ENCODE peak calls at places on chromosomes 7 and 10, in ten cellular contexts. One of them, this sample, is unnamed. For H3K36me3, the result is how much of the 10 kb centered on the place peaks cover.

GRCh38 chr7:3825491-3825890 is 524.4 kb downstream of the SDK1 start:
- DNase-seq in CD8-positive, alpha-beta T cell: no peak
- DNase-seq in BE2C: no peak
- DNase-seq in HCT116: no peak
- DNase-seq in breast epithelium: no peak
- DNase-seq in lower lobe of right lung: no peak
- DNase-seq in mucosa of descending colon: no peak
- DNase-seq in neural progenitor cell: no peak
- DNase-seq in tibial artery: no peak
- DNase-seq in left ventricle myocardium inferior: no peak
- DNase-seq in this sample: no peak

GRCh38 chr10:92241158-92241500 is 49.7 kb downstream of the CPEB3 start:
- DNase-seq in CD8-positive, alpha-beta T cell: no peak
- DNase-seq in BE2C: no peak
- DNase-seq in HCT116: no peak
- DNase-seq in breast epithelium: no peak
- DNase-seq in lower lobe of right lung: no peak
- DNase-seq in mucosa of descending colon: peak
- DNase-seq in neural progenitor cell: peak
- DNase-seq in tibial artery: no peak
- DNase-seq in left ventricle myocardium inferior: no peak
- DNase-seq in this sample: no peak

GRCh38 chr7:142855401-142855743 is 496 bp downstream of the EPHB6 start:
- DNase-seq in CD8-positive, alpha-beta T cell: no peak
- DNase-seq in BE2C: no peak
- DNase-seq in HCT116: no peak
- DNase-seq in breast epithelium: no peak
- DNase-seq in lower lobe of right lung: no peak
- DNase-seq in mucosa of descending colon: no peak
- DNase-seq in neural progenitor cell: peak
- DNase-seq in tibial artery: no peak
- DNase-seq in left ventricle myocardium inferior: no peak
- DNase-seq in this sample: no peak

GRCh38 chr7:28315565-28316420 is 96.5 kb upstream of the CREB5 start:
- DNase-seq in CD8-positive, alpha-beta T cell: no peak
- DNase-seq in BE2C: peak
- DNase-seq in HCT116: no peak
- DNase-seq in breast epithelium: peak
- DNase-seq in lower lobe of right lung: no peak
- DNase-seq in mucosa of descending colon: no peak
- DNase-seq in neural progenitor cell: no peak
- DNase-seq in tibial artery: no peak
- DNase-seq in left ventricle myocardium inferior: no peak
- DNase-seq in this sample: no peak

GRCh38 chr7:107701191-107701590 is 40.6 kb downstream of the SLC26A4 start:
- DNase-seq in CD8-positive, alpha-beta T cell: no peak
- DNase-seq in BE2C: no peak
- DNase-seq in HCT116: no peak
- DNase-seq in breast epithelium: no peak
- DNase-seq in lower lobe of right lung: no peak
- DNase-seq in mucosa of descending colon: no peak
- DNase-seq in neural progenitor cell: no peak
- DNase-seq in tibial artery: no peak
- DNase-seq in left ventricle myocardium inferior: no peak
- DNase-seq in this sample: no peak

GRCh38 chr7:30853576-30853975 is 58.1 kb upstream of the AQP1 start:
- DNase-seq in CD8-positive, alpha-beta T cell: no peak
- DNase-seq in BE2C: no peak
- DNase-seq in HCT116: no peak
- DNase-seq in breast epithelium: no peak
- DNase-seq in lower lobe of right lung: no peak
- DNase-seq in mucosa of descending colon: no peak
- DNase-seq in neural progenitor cell: no peak
- DNase-seq in tibial artery: no peak
- DNase-seq in left ventricle myocardium inferior: no peak
- DNase-seq in this sample: no peak

GRCh38 chr7:96685353-96685752 is 24.3 kb downstream of the SEM1 start:
- DNase-seq in CD8-positive, alpha-beta T cell: no peak
- DNase-seq in BE2C: no peak
- DNase-seq in HCT116: no peak
- DNase-seq in breast epithelium: no peak
- DNase-seq in lower lobe of right lung: no peak
- DNase-seq in mucosa of descending colon: no peak
- DNase-seq in neural progenitor cell: no peak
- DNase-seq in tibial artery: no peak
- DNase-seq in left ventricle myocardium inferior: no peak
- DNase-seq in this sample: no peak

GRCh38 chr7:125668321-125668993 is 738.8 kb upstream of the POT1 start:
- DNase-seq in CD8-positive, alpha-beta T cell: no peak
- DNase-seq in BE2C: no peak
- DNase-seq in HCT116: no peak
- DNase-seq in breast epithelium: no peak
- DNase-seq in lower lobe of right lung: no peak
- DNase-seq in mucosa of descending colon: no peak
- DNase-seq in neural progenitor cell: no peak
- DNase-seq in tibial artery: no peak
- DNase-seq in left ventricle myocardium inferior: no peak
- DNase-seq in this sample: no peak

GRCh38 chr10:102299873-102300272 is 54.5 kb downstream of the GBF1 start:
- DNase-seq in CD8-positive, alpha-beta T cell: no peak
- DNase-seq in BE2C: no peak
- DNase-seq in HCT116: no peak
- DNase-seq in breast epithelium: no peak
- DNase-seq in lower lobe of right lung: no peak
- DNase-seq in mucosa of descending colon: no peak
- DNase-seq in neural progenitor cell: no peak
- DNase-seq in tibial artery: no peak
- DNase-seq in left ventricle myocardium inferior: no peak
- DNase-seq in this sample: peak

GRCh38 chr7:132857031-132857430 is 224.9 kb downstream of the CHCHD3 start:
- DNase-seq in CD8-positive, alpha-beta T cell: no peak
- DNase-seq in BE2C: no peak
- DNase-seq in HCT116: no peak
- DNase-seq in breast epithelium: no peak
- DNase-seq in lower lobe of right lung: no peak
- DNase-seq in mucosa of descending colon: no peak
- DNase-seq in neural progenitor cell: no peak
- DNase-seq in tibial artery: no peak
- DNase-seq in left ventricle myocardium inferior: no peak
- DNase-seq in this sample: no peak

DNA sequence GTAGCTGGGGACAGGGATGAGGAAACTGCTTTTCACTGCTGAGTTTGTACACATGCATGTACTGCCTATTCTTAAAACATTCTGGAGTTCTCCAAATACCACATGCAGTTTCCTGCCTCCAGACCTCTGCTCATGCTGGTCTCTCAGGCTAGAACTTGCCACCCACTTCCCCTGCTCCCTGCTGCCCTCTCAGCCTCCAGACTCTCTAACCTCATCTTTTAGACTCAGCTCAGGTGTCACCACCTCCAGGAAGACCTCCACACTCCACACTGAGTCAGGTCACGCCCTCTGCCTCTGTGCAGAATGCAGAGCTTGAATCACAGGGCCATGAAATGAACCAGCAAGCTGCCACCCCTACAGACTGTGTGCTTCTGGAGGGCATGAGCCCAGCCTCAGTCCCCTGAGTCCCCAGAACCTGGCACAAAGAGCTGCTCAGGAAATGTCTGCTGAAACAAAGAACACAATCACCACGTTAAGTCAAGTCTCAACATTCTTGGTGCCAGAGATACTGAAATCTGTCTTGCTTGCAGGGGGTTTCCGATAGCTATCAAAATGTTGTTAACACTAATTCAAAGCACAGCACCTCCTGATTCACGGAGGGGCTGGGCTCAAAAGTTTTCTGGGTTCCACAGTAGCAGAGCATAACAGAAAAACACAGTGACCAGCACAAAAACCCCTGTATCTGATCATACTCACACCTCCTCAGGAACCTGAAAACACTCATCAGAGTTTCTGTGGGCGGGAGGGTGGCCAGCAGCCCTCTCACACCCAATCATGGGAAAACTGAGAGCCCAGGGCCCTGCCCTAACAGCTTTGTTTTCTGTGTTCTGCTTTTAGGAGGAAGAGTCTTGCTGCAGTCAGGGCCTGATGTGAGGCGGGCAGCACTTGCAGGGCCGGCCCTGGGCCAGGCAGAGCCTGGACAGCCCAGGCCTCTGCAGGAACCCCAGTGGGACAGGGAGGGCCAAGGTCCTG is 21.1 kb downstream of the FAM53B start:
- DNase-seq in CD8-positive, alpha-beta T cell: peak
- DNase-seq in BE2C: no peak
- DNase-seq in HCT116: no peak
- DNase-seq in breast epithelium: no peak
- DNase-seq in lower lobe of right lung: peak
- DNase-seq in mucosa of descending colon: peak
- DNase-seq in neural progenitor cell: no peak
- DNase-seq in tibial artery: peak
- DNase-seq in left ventricle myocardium inferior: peak
- DNase-seq in this sample: no peak
- H3K4me3 ChIP-seq in CD8-positive, alpha-beta T cell: no peak
- H3K4me3 ChIP-seq in BE2C: no peak
- H3K4me3 ChIP-seq in HCT116: no peak
- H3K4me3 ChIP-seq in breast epithelium: no peak
- H3K4me3 ChIP-seq in lower lobe of right lung: no peak
- H3K4me3 ChIP-seq in mucosa of descending colon: no peak
- H3K4me3 ChIP-seq in neural progenitor cell: no peak
- H3K4me3 ChIP-seq in tibial artery: no peak
- H3K4me3 ChIP-seq in left ventricle myocardium inferior: peak
- H3K4me3 ChIP-seq in this sample: no peak

GRCh38 chr7:47933229-47933628 is 15.0 kb downstream of the PKD1L1 start:
- DNase-seq in CD8-positive, alpha-beta T cell: no peak
- DNase-seq in BE2C: no peak
- DNase-seq in HCT116: no peak
- DNase-seq in breast epithelium: no peak
- DNase-seq in lower lobe of right lung: no peak
- DNase-seq in mucosa of descending colon: no peak
- DNase-seq in neural progenitor cell: no peak
- DNase-seq in tibial artery: no peak
- DNase-seq in left ventricle myocardium inferior: no peak
- DNase-seq in this sample: no peak

GRCh38 chr7:47936323-47936722 is 11.9 kb downstream of the PKD1L1 start:
- DNase-seq in CD8-positive, alpha-beta T cell: no peak
- DNase-seq in BE2C: no peak
- DNase-seq in HCT116: no peak
- DNase-seq in breast epithelium: no peak
- DNase-seq in lower lobe of right lung: no peak
- DNase-seq in mucosa of descending colon: no peak
- DNase-seq in neural progenitor cell: no peak
- DNase-seq in tibial artery: no peak
- DNase-seq in left ventricle myocardium inferior: no peak
- DNase-seq in this sample: no peak

GRCh38 chr7:47934831-47935230 is 13.4 kb downstream of the PKD1L1 start:
- DNase-seq in CD8-positive, alpha-beta T cell: no peak
- DNase-seq in BE2C: no peak
- DNase-seq in HCT116: no peak
- DNase-seq in breast epithelium: no peak
- DNase-seq in lower lobe of right lung: no peak
- DNase-seq in mucosa of descending colon: no peak
- DNase-seq in neural progenitor cell: no peak
- DNase-seq in tibial artery: no peak
- DNase-seq in left ventricle myocardium inferior: no peak
- DNase-seq in this sample: no peak

GRCh38 chr7:47937065-47937687 is 11.1 kb downstream of the PKD1L1 start:
- DNase-seq in CD8-positive, alpha-beta T cell: no peak
- DNase-seq in BE2C: no peak
- DNase-seq in HCT116: no peak
- DNase-seq in breast epithelium: no peak
- DNase-seq in lower lobe of right lung: no peak
- DNase-seq in mucosa of descending colon: no peak
- DNase-seq in neural progenitor cell: peak
- DNase-seq in tibial artery: no peak
- DNase-seq in left ventricle myocardium inferior: no peak
- DNase-seq in this sample: no peak

DNA sequence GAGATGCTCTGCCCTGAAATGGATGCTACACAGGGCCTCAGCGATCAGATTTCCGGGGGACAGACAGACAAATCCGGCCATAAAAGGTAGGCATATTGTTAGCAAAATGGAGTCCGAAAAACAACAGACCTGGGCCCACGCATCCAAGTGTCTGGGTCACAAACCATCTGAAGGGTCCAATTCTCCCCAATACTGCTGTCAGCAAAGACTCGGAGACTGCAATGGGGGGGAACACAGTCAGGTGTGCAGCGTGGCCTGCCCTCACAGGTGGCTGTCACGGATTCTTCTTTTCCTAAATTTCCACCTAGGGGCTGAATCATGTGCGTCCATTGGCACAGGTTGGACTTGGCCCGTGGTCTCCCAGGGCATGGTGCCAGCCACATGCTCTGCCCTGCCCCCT is 12.9 kb downstream of the PKD1L1 start:
- DNase-seq in CD8-positive, alpha-beta T cell: no peak
- DNase-seq in BE2C: no peak
- DNase-seq in HCT116: no peak
- DNase-seq in breast epithelium: no peak
- DNase-seq in lower lobe of right lung: no peak
- DNase-seq in mucosa of descending colon: no peak
- DNase-seq in neural progenitor cell: no peak
- DNase-seq in tibial artery: no peak
- DNase-seq in left ventricle myocardium inferior: no peak
- DNase-seq in this sample: no peak
- TF ChIP-seq CTCF in CD8-positive, alpha-beta T cell: no peak
- TF ChIP-seq CTCF in BE2C: no peak
- TF ChIP-seq CTCF in HCT116: no peak
- TF ChIP-seq CTCF in breast epithelium: no peak
- TF ChIP-seq CTCF in lower lobe of right lung: no peak
- TF ChIP-seq CTCF in mucosa of descending colon: no peak
- TF ChIP-seq CTCF in neural progenitor cell: no peak
- TF ChIP-seq CTCF in tibial artery: no peak
- TF ChIP-seq CTCF in left ventricle myocardium inferior: no peak
- TF ChIP-seq CTCF in this sample: no peak

DNA sequence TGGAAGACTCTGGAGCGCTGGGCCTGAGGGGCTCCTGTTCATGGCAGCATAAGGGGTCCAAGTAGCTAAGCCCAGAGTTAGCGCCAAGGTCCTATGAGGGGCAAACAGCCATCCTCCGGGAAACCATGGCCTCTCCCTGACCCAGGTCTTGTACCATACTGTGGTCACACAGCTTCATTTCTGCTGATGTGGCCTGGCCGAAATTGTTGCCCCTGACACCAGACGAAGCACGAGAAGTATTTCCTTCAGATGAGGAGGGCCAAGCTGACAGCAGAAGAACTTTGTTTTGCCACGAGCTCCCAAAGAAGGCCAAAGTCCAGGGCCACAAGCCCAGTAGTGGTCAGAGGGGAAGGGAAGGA is 164.8 kb downstream of the TNS3 start:
- DNase-seq in CD8-positive, alpha-beta T cell: no peak
- DNase-seq in BE2C: no peak
- DNase-seq in HCT116: no peak
- DNase-seq in breast epithelium: no peak
- DNase-seq in lower lobe of right lung: no peak
- DNase-seq in mucosa of descending colon: no peak
- DNase-seq in neural progenitor cell: no peak
- DNase-seq in tibial artery: no peak
- DNase-seq in left ventricle myocardium inferior: no peak
- DNase-seq in this sample: no peak
- H3K36me3 ChIP-seq in CD8-positive, alpha-beta T cell: under half
- H3K36me3 ChIP-seq in BE2C: under half
- H3K36me3 ChIP-seq in HCT116: under half
- H3K36me3 ChIP-seq in breast epithelium: under half
- H3K36me3 ChIP-seq in lower lobe of right lung: half or more
- H3K36me3 ChIP-seq in mucosa of descending colon: under half
- H3K36me3 ChIP-seq in neural progenitor cell: under half
- H3K36me3 ChIP-seq in tibial artery: under half
- H3K36me3 ChIP-seq in left ventricle myocardium inferior: under half
- H3K36me3 ChIP-seq in this sample: under half

GRCh38 chr7:80136276-80137045 is 1.8 kb downstream of the GNAI1 start:
- DNase-seq in CD8-positive, alpha-beta T cell: no peak
- DNase-seq in BE2C: no peak
- DNase-seq in HCT116: no peak
- DNase-seq in breast epithelium: no peak
- DNase-seq in lower lobe of right lung: no peak
- DNase-seq in mucosa of descending colon: no peak
- DNase-seq in neural progenitor cell: peak
- DNase-seq in tibial artery: no peak
- DNase-seq in left ventricle myocardium inferior: no peak
- DNase-seq in this sample: no peak
- H3K4me3 ChIP-seq in CD8-positive, alpha-beta T cell: no peak
- H3K4me3 ChIP-seq in BE2C: peak
- H3K4me3 ChIP-seq in HCT116: peak
- H3K4me3 ChIP-seq in breast epithelium: peak
- H3K4me3 ChIP-seq in lower lobe of right lung: peak
- H3K4me3 ChIP-seq in mucosa of descending colon: no peak
- H3K4me3 ChIP-seq in neural progenitor cell: peak
- H3K4me3 ChIP-seq in tibial artery: peak
- H3K4me3 ChIP-seq in left ventricle myocardium inferior: peak
- H3K4me3 ChIP-seq in this sample: peak